ENCODE peak calls at places on chromosome X, in five cellular contexts. T, C, S, M and N are unnamed samples.

GRCh38 chrX:105552395-105552794 is 269.9 kb upstream of the NRK start:
- DNase-seq in T (no peak), C (no peak), S (no peak), M (no peak), N (no peak)

GRCh38 chrX:152927858-152928760 is 30.2 kb downstream of the ZNF185 start:
- DNase-seq in T (no peak), C (no peak), S (no peak), M (no peak), N (no peak)

GRCh38 chrX:108270739-108271396 is 167.4 kb downstream of the COL4A6 start:
- DNase-seq in T (no peak), C (no peak), S (peak), M (no peak), N (no peak)

GRCh38 chrX:13692771-13693231 is 3.9 kb downstream of the RAB9A start:
- DNase-seq in T (no peak), C (no peak), S (no peak), M (no peak), N (peak)

GRCh38 chrX:118603981-118604380 is 108.4 kb downstream of the DOCK11 start:
- DNase-seq in T (peak), C (peak), S (peak), M (peak), N (peak)

GRCh38 chrX:118521435-118521834 is 25.8 kb downstream of the DOCK11 start:
- DNase-seq in T (no peak), C (no peak), S (peak), M (no peak), N (no peak)

GRCh38 chrX:72245461-72246089 is 6.7 kb upstream of the ERCC6L start:
- DNase-seq in T (peak), C (peak), S (peak), M (no peak), N (peak)

GRCh38 chrX:39808471-39808917 is 289.3 kb downstream of the BCOR start:
- DNase-seq in T (no peak), C (no peak), S (peak), M (no peak), N (no peak)

GRCh38 chrX:124018031-124018430 is 56.5 kb downstream of the STAG2 start:
- DNase-seq in T (no peak), C (no peak), S (peak), M (no peak), N (peak)

GRCh38 chrX:36867143-36867542 is 141.0 kb upstream of the FAM47C start:
- DNase-seq in T (no peak), C (no peak), S (peak), M (no peak), N (peak)

GRCh38 chrX:125170459-125170858 is 149.2 kb upstream of the TEX13C start:
- DNase-seq in T (no peak), C (no peak), S (no peak), M (no peak), N (no peak)

GRCh38 chrX:71989768-71990167 is 79.1 kb downstream of the NHSL2 start:
- DNase-seq in T (no peak), C (no peak), S (peak), M (no peak), N (no peak)

GRCh38 chrX:11420851-11421250 is 127.6 kb downstream of the AMELX start:
- DNase-seq in T (no peak), C (no peak), S (no peak), M (no peak), N (no peak)

GRCh38 chrX:136750364-136750763 is 30.4 kb downstream of the ARHGEF6 start:
- DNase-seq in T (no peak), C (no peak), S (no peak), M (no peak), N (no peak)

GRCh38 chrX:133722756-133723155 is 262.6 kb downstream of the GPC3 start:
- DNase-seq in T (no peak), C (no peak), S (no peak), M (no peak), N (no peak)

GRCh38 chrX:97597954-97598353 is 714.2 kb downstream of the RPA4 start:
- DNase-seq in T (no peak), C (no peak), S (no peak), M (no peak), N (no peak)

GRCh38 chrX:153690466-153690865 is 2.7 kb downstream of the SLC6A8 start:
- DNase-seq in T (no peak), C (no peak), S (no peak), M (no peak), N (no peak)

GRCh38 chrX:114611018-114611619 is 27.2 kb downstream of the HTR2C start:
- DNase-seq in T (peak), C (no peak), S (peak), M (no peak), N (peak)

GRCh38 chrX:152635941-152636340 is 1.8 kb upstream of the GABRQ start:
- DNase-seq in T (peak), C (no peak), S (peak), M (peak), N (peak)

GRCh38 chrX:153829799-153830631 is at the start of gene PDZD4:
- DNase-seq in T (no peak), C (no peak), S (no peak), M (no peak), N (no peak)

GRCh38 chrX:16002185-16002584 is 121.2 kb upstream of the GRPR start:
- DNase-seq in T (no peak), C (no peak), S (no peak), M (no peak), N (no peak)

GRCh38 chrX:47632664-47633063 is 2.9 kb upstream of the CFP start:
- DNase-seq in T (no peak), C (no peak), S (no peak), M (no peak), N (no peak)

GRCh38 chrX:7133036-7133412 is 14.5 kb upstream of the STS start:
- DNase-seq in T (no peak), C (no peak), S (peak), M (no peak), N (no peak)

GRCh38 chrX:111376897-111377601 is 34.9 kb downstream of the DCX start:
- DNase-seq in T (no peak), C (no peak), S (no peak), M (no peak), N (no peak)

GRCh38 chrX:78313526-78313925 is 13.9 kb downstream of the CYSLTR1 start:
- DNase-seq in T (no peak), C (no peak), S (no peak), M (no peak), N (no peak)

GRCh38 chrX:10086683-10087082 is 70.1 kb upstream of the CLCN4 start:
- DNase-seq in T (peak), C (no peak), S (no peak), M (no peak), N (no peak)

GRCh38 chrX:149630681-149631292 is 805 bp downstream of the TMEM185A start:
- DNase-seq in T (peak), C (peak), S (peak), M (no peak), N (peak)

GRCh38 chrX:47221756-47222155 is 3.3 kb downstream of the CDK16 start:
- DNase-seq in T (no peak), C (no peak), S (no peak), M (no peak), N (no peak)

GRCh38 chrX:70449457-70449966 is 4.9 kb downstream of the DLG3 start:
- DNase-seq in T (no peak), C (no peak), S (no peak), M (no peak), N (no peak)

GRCh38 chrX:21757960-21758359 is at the start of gene SMPX:
- DNase-seq in T (no peak), C (no peak), S (no peak), M (no peak), N (no peak)
- TF ChIP-seq POLR2A in T (no peak), C (no peak), S (no peak), M (no peak), N (no peak)

GRCh38 chrX:130083656-130084382 is 26.5 kb downstream of the ELF4 start:
- DNase-seq in T (no peak), C (no peak), S (no peak), M (no peak), N (no peak)
- TF ChIP-seq POLR2A in T (no peak), C (no peak), S (no peak), M (no peak), N (no peak)

GRCh38 chrX:53440631-53441517 is 6.7 kb upstream of the HSD17B10 start:
- DNase-seq in T (peak), C (peak), S (peak), M (peak), N (peak)
- TF ChIP-seq POLR2A in T (no peak), C (no peak), S (no peak), M (no peak), N (no peak)

GRCh38 chrX:30652527-30653414 is 452 bp upstream of the GK start:
- DNase-seq in T (peak), C (peak), S (peak), M (peak), N (peak)
- TF ChIP-seq POLR2A in T (no peak), C (peak), S (no peak), M (no peak), N (peak)

DNA sequence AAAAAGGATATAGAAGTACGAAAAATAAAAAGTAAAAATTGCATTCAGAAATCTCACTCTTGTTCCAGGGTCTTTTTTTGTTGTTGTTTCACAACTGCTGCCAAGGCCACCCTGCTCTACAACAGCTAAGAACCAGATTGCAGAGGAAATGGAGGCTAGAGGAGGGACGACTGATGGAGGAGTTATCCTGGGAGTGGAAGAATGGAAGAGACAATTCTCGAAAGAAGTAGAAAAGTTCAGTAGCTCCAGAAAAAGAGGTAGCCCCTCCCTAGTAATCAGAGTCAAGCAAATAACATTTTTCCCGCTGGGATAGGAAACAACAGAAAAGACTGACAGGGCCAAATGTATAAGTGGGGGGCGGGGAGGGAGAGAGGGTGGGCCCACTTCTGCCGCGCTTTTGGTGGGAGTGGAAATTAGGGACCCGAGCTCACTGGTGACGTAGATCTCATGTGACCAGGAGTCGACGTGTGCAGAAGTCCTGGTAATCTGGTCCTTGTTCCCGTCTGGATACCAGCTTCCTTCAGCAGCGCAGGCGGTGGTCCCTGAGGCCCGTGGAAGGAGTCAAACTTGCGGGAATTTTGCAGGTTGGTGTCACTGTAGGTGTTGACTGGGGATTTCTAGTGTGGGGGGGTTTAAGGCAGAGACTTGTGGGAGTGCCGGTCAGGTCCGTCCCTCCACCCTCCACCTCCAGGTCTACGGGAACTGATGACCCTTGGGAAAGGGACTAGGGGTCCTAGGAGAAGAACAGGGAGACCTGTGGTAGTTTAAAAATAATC is at the start of gene TCEAL9:
- DNase-seq in T (peak), C (no peak), S (peak), M (peak), N (peak)
- TF ChIP-seq POLR2A in T (peak), C (peak), S (peak), M (no peak), N (no peak)

GRCh38 chrX:41350976-41351569 is 17.1 kb downstream of the DDX3X start:
- DNase-seq in T (no peak), C (no peak), S (peak), M (no peak), N (no peak)

GRCh38 chrX:41353964-41354363 is 20.0 kb downstream of the DDX3X start:
- DNase-seq in T (no peak), C (no peak), S (no peak), M (no peak), N (no peak)

GRCh38 chrX:41350150-41350975 is 16.4 kb downstream of the DDX3X start:
- DNase-seq in T (no peak), C (no peak), S (peak), M (no peak), N (no peak)

GRCh38 chrX:41352329-41352801 is 18.4 kb downstream of the DDX3X start:
- DNase-seq in T (no peak), C (no peak), S (no peak), M (no peak), N (no peak)

DNA sequence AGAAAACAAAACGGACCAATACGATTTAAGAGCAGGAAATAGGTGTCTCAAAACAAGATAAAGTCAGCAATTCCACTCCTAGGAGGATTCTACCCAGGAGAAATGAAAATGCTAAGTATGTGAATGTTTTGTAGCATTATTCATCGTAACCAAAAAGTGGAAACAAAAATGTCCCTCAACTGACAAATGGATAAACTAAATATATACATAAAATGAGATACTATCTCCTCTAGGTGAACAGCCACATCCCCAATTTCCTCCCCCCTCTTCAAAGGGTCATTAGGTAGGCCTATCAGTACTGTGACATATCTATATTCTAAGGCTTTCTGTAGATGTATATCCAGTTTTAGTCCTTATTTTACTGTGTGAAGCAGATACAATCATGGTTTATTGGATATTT is 18.0 kb downstream of the DDX3X start:
- DNase-seq in T (no peak), C (no peak), S (peak), M (no peak), N (no peak)
- TF ChIP-seq POLR2A in T (no peak), C (no peak), S (no peak), M (no peak), N (no peak)

DNA sequence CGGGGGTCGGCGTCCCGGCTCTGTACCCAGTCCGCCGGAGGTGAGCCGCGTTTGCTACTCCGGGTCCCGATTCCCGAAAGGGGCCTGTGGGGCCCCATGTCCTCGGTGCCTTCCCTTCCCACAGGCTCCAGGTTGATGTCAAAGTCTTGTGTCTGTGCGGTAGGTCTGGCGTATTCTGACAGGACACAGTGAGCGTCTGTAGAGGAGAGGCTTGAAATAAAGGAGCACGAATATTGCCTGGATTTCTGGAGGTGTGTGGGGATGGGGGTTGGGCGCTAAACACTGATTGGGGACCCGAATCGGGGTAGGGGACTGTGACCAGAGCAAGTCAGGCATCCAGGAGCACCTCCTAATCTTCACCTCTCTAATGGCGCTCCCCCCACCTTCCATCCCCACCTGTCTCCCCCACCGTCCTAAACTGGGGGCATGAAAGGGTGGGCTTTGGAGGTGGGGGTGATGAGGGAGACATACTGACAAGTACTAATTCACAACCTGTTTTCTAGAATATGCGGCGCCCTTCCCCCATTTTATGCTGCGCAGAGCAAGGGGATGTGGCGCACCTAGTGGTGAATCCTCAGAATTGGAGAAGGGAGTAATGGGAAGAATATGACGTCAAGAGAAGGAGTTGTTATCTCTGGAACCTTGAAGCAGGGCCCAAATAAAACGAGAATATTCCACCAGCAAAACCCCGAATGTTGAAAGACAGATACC is 874 bp downstream of the GPRASP2 start:
- DNase-seq in T (peak), C (peak), S (peak), M (peak), N (peak)
- TF ChIP-seq POLR2A in T (no peak), C (no peak), S (no peak), M (no peak), N (no peak)

GRCh38 chrX:18886005-18886343 is 97.9 kb downstream of the PHKA2 start:
- DNase-seq in T (no peak), C (no peak), S (no peak), M (no peak), N (no peak)
- TF ChIP-seq POLR2A in T (no peak), C (no peak), S (no peak), M (no peak), N (no peak)